ENCODE peak calls at places on chromosomes 7 and 10, in ten cellular contexts. One of them, this sample, is unnamed.

GRCh38 chr7:2687881-2688318 is at the start of gene AMZ1:
- DNase-seq in midbrain: no peak
- DNase-seq in iPS-NIHi11: peak
- DNase-seq in GM10248: no peak
- DNase-seq in EH: peak
- DNase-seq in CD8-positive, alpha-beta T cell: no peak
- DNase-seq in adrenal gland: no peak
- DNase-seq in GM06990: no peak
- DNase-seq in EL: peak
- DNase-seq in SJSA1: no peak
- DNase-seq in this sample: no peak

GRCh38 chr7:48424731-48425130 is 253.5 kb downstream of the ABCA13 start:
- DNase-seq in midbrain: no peak
- DNase-seq in iPS-NIHi11: peak
- DNase-seq in GM10248: peak
- DNase-seq in EH: no peak
- DNase-seq in CD8-positive, alpha-beta T cell: no peak
- DNase-seq in adrenal gland: no peak
- DNase-seq in GM06990: no peak
- DNase-seq in EL: no peak
- DNase-seq in SJSA1: peak
- DNase-seq in this sample: no peak

GRCh38 chr10:134743-135600 is at the start of gene ZMYND11:
- DNase-seq in midbrain: peak
- DNase-seq in iPS-NIHi11: peak
- DNase-seq in GM10248: peak
- DNase-seq in EH: peak
- DNase-seq in CD8-positive, alpha-beta T cell: peak
- DNase-seq in adrenal gland: peak
- DNase-seq in GM06990: peak
- DNase-seq in EL: peak
- DNase-seq in SJSA1: peak
- DNase-seq in this sample: peak

GRCh38 chr7:27182861-27183681 is 2.0 kb downstream of the HOXA11 start:
- DNase-seq in midbrain: no peak
- DNase-seq in iPS-NIHi11: peak
- DNase-seq in GM10248: no peak
- DNase-seq in EH: peak
- DNase-seq in CD8-positive, alpha-beta T cell: no peak
- DNase-seq in adrenal gland: no peak
- DNase-seq in GM06990: no peak
- DNase-seq in EL: peak
- DNase-seq in SJSA1: peak
- DNase-seq in this sample: peak

GRCh38 chr7:134355925-134356324 is 39.2 kb upstream of the SLC35B4 start:
- DNase-seq in midbrain: no peak
- DNase-seq in iPS-NIHi11: no peak
- DNase-seq in GM10248: no peak
- DNase-seq in EH: no peak
- DNase-seq in CD8-positive, alpha-beta T cell: no peak
- DNase-seq in adrenal gland: peak
- DNase-seq in GM06990: no peak
- DNase-seq in EL: no peak
- DNase-seq in SJSA1: no peak
- DNase-seq in this sample: no peak

GRCh38 chr7:82700739-82701138 is 257.2 kb upstream of the CACNA2D1 start:
- DNase-seq in midbrain: no peak
- DNase-seq in iPS-NIHi11: peak
- DNase-seq in GM10248: no peak
- DNase-seq in EH: no peak
- DNase-seq in CD8-positive, alpha-beta T cell: no peak
- DNase-seq in adrenal gland: no peak
- DNase-seq in GM06990: no peak
- DNase-seq in EL: no peak
- DNase-seq in SJSA1: no peak
- DNase-seq in this sample: no peak

GRCh38 chr10:11673346-11674330 is 62.2 kb upstream of the USP6NL start:
- DNase-seq in midbrain: no peak
- DNase-seq in iPS-NIHi11: no peak
- DNase-seq in GM10248: no peak
- DNase-seq in EH: peak
- DNase-seq in CD8-positive, alpha-beta T cell: no peak
- DNase-seq in adrenal gland: no peak
- DNase-seq in GM06990: no peak
- DNase-seq in EL: peak
- DNase-seq in SJSA1: no peak
- DNase-seq in this sample: no peak

GRCh38 chr7:36155811-36156361 is 2.8 kb downstream of the EEPD1 start:
- DNase-seq in midbrain: peak
- DNase-seq in iPS-NIHi11: no peak
- DNase-seq in GM10248: no peak
- DNase-seq in EH: peak
- DNase-seq in CD8-positive, alpha-beta T cell: no peak
- DNase-seq in adrenal gland: peak
- DNase-seq in GM06990: no peak
- DNase-seq in EL: no peak
- DNase-seq in SJSA1: peak
- DNase-seq in this sample: peak

GRCh38 chr10:92690211-92691041 is 671 bp downstream of the HHEX start:
- DNase-seq in midbrain: no peak
- DNase-seq in iPS-NIHi11: peak
- DNase-seq in GM10248: peak
- DNase-seq in EH: peak
- DNase-seq in CD8-positive, alpha-beta T cell: peak
- DNase-seq in adrenal gland: peak
- DNase-seq in GM06990: peak
- DNase-seq in EL: peak
- DNase-seq in SJSA1: peak
- DNase-seq in this sample: peak

GRCh38 chr10:126959906-126960685 is 54.9 kb downstream of the DOCK1 start:
- DNase-seq in midbrain: no peak
- DNase-seq in iPS-NIHi11: no peak
- DNase-seq in GM10248: no peak
- DNase-seq in EH: no peak
- DNase-seq in CD8-positive, alpha-beta T cell: no peak
- DNase-seq in adrenal gland: no peak
- DNase-seq in GM06990: no peak
- DNase-seq in EL: no peak
- DNase-seq in SJSA1: no peak
- DNase-seq in this sample: no peak

GRCh38 chr7:51274955-51275354 is 41.7 kb downstream of the COBL start:
- DNase-seq in midbrain: no peak
- DNase-seq in iPS-NIHi11: no peak
- DNase-seq in GM10248: no peak
- DNase-seq in EH: no peak
- DNase-seq in CD8-positive, alpha-beta T cell: no peak
- DNase-seq in adrenal gland: no peak
- DNase-seq in GM06990: no peak
- DNase-seq in EL: no peak
- DNase-seq in SJSA1: no peak
- DNase-seq in this sample: no peak

GRCh38 chr7:91503934-91504575 is 239.8 kb downstream of the FZD1 start:
- DNase-seq in midbrain: no peak
- DNase-seq in iPS-NIHi11: no peak
- DNase-seq in GM10248: no peak
- DNase-seq in EH: no peak
- DNase-seq in CD8-positive, alpha-beta T cell: no peak
- DNase-seq in adrenal gland: no peak
- DNase-seq in GM06990: no peak
- DNase-seq in EL: no peak
- DNase-seq in SJSA1: no peak
- DNase-seq in this sample: no peak

GRCh38 chr10:79405995-79406515 is 39.4 kb downstream of the ZCCHC24 start:
- DNase-seq in midbrain: no peak
- DNase-seq in iPS-NIHi11: no peak
- DNase-seq in GM10248: no peak
- DNase-seq in EH: no peak
- DNase-seq in CD8-positive, alpha-beta T cell: no peak
- DNase-seq in adrenal gland: no peak
- DNase-seq in GM06990: no peak
- DNase-seq in EL: no peak
- DNase-seq in SJSA1: no peak
- DNase-seq in this sample: peak

GRCh38 chr10:47401874-47402645 is 18.0 kb upstream of the ZNF488 start:
- DNase-seq in midbrain: no peak
- DNase-seq in iPS-NIHi11: no peak
- DNase-seq in GM10248: no peak
- DNase-seq in EH: no peak
- DNase-seq in CD8-positive, alpha-beta T cell: no peak
- DNase-seq in adrenal gland: no peak
- DNase-seq in GM06990: no peak
- DNase-seq in EL: no peak
- DNase-seq in SJSA1: no peak
- DNase-seq in this sample: no peak

GRCh38 chr7:32479574-32480200 is 10.5 kb downstream of the LSM5 start:
- DNase-seq in midbrain: no peak
- DNase-seq in iPS-NIHi11: peak
- DNase-seq in GM10248: peak
- DNase-seq in EH: peak
- DNase-seq in CD8-positive, alpha-beta T cell: no peak
- DNase-seq in adrenal gland: no peak
- DNase-seq in GM06990: no peak
- DNase-seq in EL: peak
- DNase-seq in SJSA1: no peak
- DNase-seq in this sample: no peak

GRCh38 chr7:75950111-75950681 is 35.2 kb downstream of the POR start:
- DNase-seq in midbrain: no peak
- DNase-seq in iPS-NIHi11: no peak
- DNase-seq in GM10248: no peak
- DNase-seq in EH: no peak
- DNase-seq in CD8-positive, alpha-beta T cell: no peak
- DNase-seq in adrenal gland: peak
- DNase-seq in GM06990: no peak
- DNase-seq in EL: no peak
- DNase-seq in SJSA1: no peak
- DNase-seq in this sample: no peak

GRCh38 chr7:57404967-57405421 is 45.0 kb upstream of the ZNF716 start:
- DNase-seq in midbrain: no peak
- DNase-seq in iPS-NIHi11: no peak
- DNase-seq in GM10248: no peak
- DNase-seq in EH: no peak
- DNase-seq in CD8-positive, alpha-beta T cell: no peak
- DNase-seq in adrenal gland: no peak
- DNase-seq in GM06990: no peak
- DNase-seq in EL: no peak
- DNase-seq in SJSA1: no peak
- DNase-seq in this sample: no peak

GRCh38 chr7:23334482-23335056 is 35.4 kb downstream of the MALSU1 start:
- DNase-seq in midbrain: no peak
- DNase-seq in iPS-NIHi11: no peak
- DNase-seq in GM10248: no peak
- DNase-seq in EH: peak
- DNase-seq in CD8-positive, alpha-beta T cell: no peak
- DNase-seq in adrenal gland: peak
- DNase-seq in GM06990: no peak
- DNase-seq in EL: peak
- DNase-seq in SJSA1: peak
- DNase-seq in this sample: no peak

GRCh38 chr10:68202965-68203358 is 29.0 kb downstream of the ATOH7 start:
- DNase-seq in midbrain: no peak
- DNase-seq in iPS-NIHi11: no peak
- DNase-seq in GM10248: no peak
- DNase-seq in EH: peak
- DNase-seq in CD8-positive, alpha-beta T cell: no peak
- DNase-seq in adrenal gland: peak
- DNase-seq in GM06990: no peak
- DNase-seq in EL: peak
- DNase-seq in SJSA1: peak
- DNase-seq in this sample: no peak

GRCh38 chr10:59434463-59435326 is 72.3 kb upstream of the FAM13C start:
- DNase-seq in midbrain: no peak
- DNase-seq in iPS-NIHi11: no peak
- DNase-seq in GM10248: no peak
- DNase-seq in EH: peak
- DNase-seq in CD8-positive, alpha-beta T cell: no peak
- DNase-seq in adrenal gland: no peak
- DNase-seq in GM06990: no peak
- DNase-seq in EL: peak
- DNase-seq in SJSA1: peak
- DNase-seq in this sample: no peak

GRCh38 chr10:88819290-88819689 is 16.8 kb downstream of the LIPM start:
- DNase-seq in midbrain: no peak
- DNase-seq in iPS-NIHi11: no peak
- DNase-seq in GM10248: no peak
- DNase-seq in EH: peak
- DNase-seq in CD8-positive, alpha-beta T cell: no peak
- DNase-seq in adrenal gland: no peak
- DNase-seq in GM06990: no peak
- DNase-seq in EL: no peak
- DNase-seq in SJSA1: no peak
- DNase-seq in this sample: no peak

GRCh38 chr7:114645451-114645850 is 230.8 kb downstream of the FOXP2 start:
- DNase-seq in midbrain: no peak
- DNase-seq in iPS-NIHi11: no peak
- DNase-seq in GM10248: no peak
- DNase-seq in EH: no peak
- DNase-seq in CD8-positive, alpha-beta T cell: no peak
- DNase-seq in adrenal gland: no peak
- DNase-seq in GM06990: no peak
- DNase-seq in EL: no peak
- DNase-seq in SJSA1: no peak
- DNase-seq in this sample: no peak

GRCh38 chr10:30454744-30455498 is 20.9 kb downstream of the MAP3K8 start:
- DNase-seq in midbrain: no peak
- DNase-seq in iPS-NIHi11: no peak
- DNase-seq in GM10248: no peak
- DNase-seq in EH: peak
- DNase-seq in CD8-positive, alpha-beta T cell: no peak
- DNase-seq in adrenal gland: no peak
- DNase-seq in GM06990: no peak
- DNase-seq in EL: peak
- DNase-seq in SJSA1: no peak
- DNase-seq in this sample: no peak

GRCh38 chr7:1981201-1981877 is 251.4 kb downstream of the MAD1L1 start:
- DNase-seq in midbrain: no peak
- DNase-seq in iPS-NIHi11: no peak
- DNase-seq in GM10248: no peak
- DNase-seq in EH: no peak
- DNase-seq in CD8-positive, alpha-beta T cell: no peak
- DNase-seq in adrenal gland: no peak
- DNase-seq in GM06990: no peak
- DNase-seq in EL: no peak
- DNase-seq in SJSA1: no peak
- DNase-seq in this sample: no peak

GRCh38 chr7:13551503-13551902 is 438.0 kb downstream of the ETV1 start:
- DNase-seq in midbrain: no peak
- DNase-seq in iPS-NIHi11: no peak
- DNase-seq in GM10248: no peak
- DNase-seq in EH: no peak
- DNase-seq in CD8-positive, alpha-beta T cell: no peak
- DNase-seq in adrenal gland: no peak
- DNase-seq in GM06990: no peak
- DNase-seq in EL: no peak
- DNase-seq in SJSA1: no peak
- DNase-seq in this sample: no peak

GRCh38 chr10:33388805-33389204 is 54.3 kb upstream of the NRP1 start:
- DNase-seq in midbrain: no peak
- DNase-seq in iPS-NIHi11: no peak
- DNase-seq in GM10248: no peak
- DNase-seq in EH: no peak
- DNase-seq in CD8-positive, alpha-beta T cell: no peak
- DNase-seq in adrenal gland: no peak
- DNase-seq in GM06990: no peak
- DNase-seq in EL: no peak
- DNase-seq in SJSA1: no peak
- DNase-seq in this sample: no peak

GRCh38 chr7:37493123-37493522 is 44.5 kb upstream of the ELMO1 start:
- DNase-seq in midbrain: peak
- DNase-seq in iPS-NIHi11: no peak
- DNase-seq in GM10248: no peak
- DNase-seq in EH: no peak
- DNase-seq in CD8-positive, alpha-beta T cell: no peak
- DNase-seq in adrenal gland: no peak
- DNase-seq in GM06990: no peak
- DNase-seq in EL: no peak
- DNase-seq in SJSA1: no peak
- DNase-seq in this sample: no peak

GRCh38 chr10:62632071-62632809 is 172.3 kb upstream of the ADO start:
- DNase-seq in midbrain: no peak
- DNase-seq in iPS-NIHi11: no peak
- DNase-seq in GM10248: peak
- DNase-seq in EH: peak
- DNase-seq in CD8-positive, alpha-beta T cell: peak
- DNase-seq in adrenal gland: no peak
- DNase-seq in GM06990: peak
- DNase-seq in EL: no peak
- DNase-seq in SJSA1: no peak
- DNase-seq in this sample: no peak